ENCODE peak calls at places on chromosomes 5 and 9, in six cellular contexts. One of them, this sample, is unnamed.

GRCh38 chr5:150848271-150848670 is 1.9 kb downstream of the IRGM start:
- DNase-seq in HepG2: no peak
- DNase-seq in neuronal stem cell: no peak
- DNase-seq in fibroblast of lung: no peak
- DNase-seq in adipocyte: no peak
- DNase-seq in kidney: no peak
- DNase-seq in this sample: peak; percentile 34

GRCh38 chr9:24912767-24913166 is 367.1 kb upstream of the IZUMO3 start:
- DNase-seq in HepG2: no peak
- DNase-seq in neuronal stem cell: no peak
- DNase-seq in fibroblast of lung: no peak
- DNase-seq in adipocyte: no peak
- DNase-seq in kidney: no peak
- DNase-seq in this sample: no peak

GRCh38 chr5:156670615-156671014 is 179.5 kb upstream of the PPP1R2B start:
- DNase-seq in HepG2: no peak
- DNase-seq in neuronal stem cell: no peak
- DNase-seq in fibroblast of lung: no peak
- DNase-seq in adipocyte: no peak
- DNase-seq in kidney: no peak
- DNase-seq in this sample: no peak

GRCh38 chr5:33891731-33892418 is at the start of gene ADAMTS12:
- DNase-seq in HepG2: no peak
- DNase-seq in neuronal stem cell: peak; percentile 71
- DNase-seq in fibroblast of lung: peak; percentile 54
- DNase-seq in adipocyte: peak; percentile 84
- DNase-seq in kidney: peak; percentile 90
- DNase-seq in this sample: peak; percentile 74

GRCh38 chr5:149711338-149711737 is 18.8 kb upstream of the PPARGC1B start:
- DNase-seq in HepG2: no peak
- DNase-seq in neuronal stem cell: no peak
- DNase-seq in fibroblast of lung: no peak
- DNase-seq in adipocyte: no peak
- DNase-seq in kidney: no peak
- DNase-seq in this sample: no peak

GRCh38 chr9:113176748-113177147 is 25.9 kb downstream of the SLC31A2 start:
- DNase-seq in HepG2: no peak
- DNase-seq in neuronal stem cell: no peak
- DNase-seq in fibroblast of lung: no peak
- DNase-seq in adipocyte: no peak
- DNase-seq in kidney: no peak
- DNase-seq in this sample: no peak

GRCh38 chr9:38117646-38118045 is 48.6 kb upstream of the SHB start:
- DNase-seq in HepG2: no peak
- DNase-seq in neuronal stem cell: no peak
- DNase-seq in fibroblast of lung: no peak
- DNase-seq in adipocyte: no peak
- DNase-seq in kidney: no peak
- DNase-seq in this sample: no peak

GRCh38 chr9:107020040-107020530 is 157.1 kb downstream of the ZNF462 start:
- DNase-seq in HepG2: no peak
- DNase-seq in neuronal stem cell: peak; percentile 35
- DNase-seq in fibroblast of lung: peak; percentile 96
- DNase-seq in adipocyte: peak; percentile 91
- DNase-seq in kidney: no peak
- DNase-seq in this sample: peak; percentile 94

GRCh38 chr9:125484632-125485282 is 222.3 kb downstream of the MAPKAP1 start:
- DNase-seq in HepG2: no peak
- DNase-seq in neuronal stem cell: no peak
- DNase-seq in fibroblast of lung: peak; percentile 94
- DNase-seq in adipocyte: peak; percentile 44
- DNase-seq in kidney: no peak
- DNase-seq in this sample: peak; percentile 88

GRCh38 chr5:150637245-150638052 is 3.0 kb upstream of the SYNPO start:
- DNase-seq in HepG2: peak; percentile 75
- DNase-seq in neuronal stem cell: no peak
- DNase-seq in fibroblast of lung: peak; percentile 83
- DNase-seq in adipocyte: peak; percentile 89
- DNase-seq in kidney: peak; percentile 72
- DNase-seq in this sample: peak; percentile 92

GRCh38 chr9:127945338-127945737 is 7.7 kb upstream of the DPM2 start:
- DNase-seq in HepG2: no peak
- DNase-seq in neuronal stem cell: no peak
- DNase-seq in fibroblast of lung: no peak
- DNase-seq in adipocyte: no peak
- DNase-seq in kidney: peak; percentile 72
- DNase-seq in this sample: no peak
- H3K4me1 ChIP-seq in HepG2: peaks cover 65% of the 10 kb centered on the region
- H3K4me1 ChIP-seq in neuronal stem cell: peaks cover 6% of the 10 kb centered on the region
- H3K4me1 ChIP-seq in fibroblast of lung: no peaks in the 10 kb centered on the region
- H3K4me1 ChIP-seq in adipocyte: peaks cover 9% of the 10 kb centered on the region
- H3K4me1 ChIP-seq in kidney: peaks cover 5% of the 10 kb centered on the region
- H3K4me1 ChIP-seq in this sample: no peaks in the 10 kb centered on the region

GRCh38 chr5:134819404-134819963 is 26.3 kb upstream of the C5orf24 start:
- DNase-seq in HepG2: no peak
- DNase-seq in neuronal stem cell: no peak
- DNase-seq in fibroblast of lung: no peak
- DNase-seq in adipocyte: no peak
- DNase-seq in kidney: no peak
- DNase-seq in this sample: no peak

GRCh38 chr5:134818776-134819175 is 27.0 kb upstream of the C5orf24 start:
- DNase-seq in HepG2: no peak
- DNase-seq in neuronal stem cell: no peak
- DNase-seq in fibroblast of lung: no peak
- DNase-seq in adipocyte: no peak
- DNase-seq in kidney: no peak
- DNase-seq in this sample: no peak

GRCh38 chr5:134821841-134822240 is 23.9 kb upstream of the C5orf24 start:
- DNase-seq in HepG2: no peak
- DNase-seq in neuronal stem cell: no peak
- DNase-seq in fibroblast of lung: no peak
- DNase-seq in adipocyte: no peak
- DNase-seq in kidney: no peak
- DNase-seq in this sample: no peak

GRCh38 chr5:134825212-134825611 is 20.6 kb upstream of the C5orf24 start:
- DNase-seq in HepG2: no peak
- DNase-seq in neuronal stem cell: no peak
- DNase-seq in fibroblast of lung: no peak
- DNase-seq in adipocyte: no peak
- DNase-seq in kidney: no peak
- DNase-seq in this sample: no peak

DNA sequence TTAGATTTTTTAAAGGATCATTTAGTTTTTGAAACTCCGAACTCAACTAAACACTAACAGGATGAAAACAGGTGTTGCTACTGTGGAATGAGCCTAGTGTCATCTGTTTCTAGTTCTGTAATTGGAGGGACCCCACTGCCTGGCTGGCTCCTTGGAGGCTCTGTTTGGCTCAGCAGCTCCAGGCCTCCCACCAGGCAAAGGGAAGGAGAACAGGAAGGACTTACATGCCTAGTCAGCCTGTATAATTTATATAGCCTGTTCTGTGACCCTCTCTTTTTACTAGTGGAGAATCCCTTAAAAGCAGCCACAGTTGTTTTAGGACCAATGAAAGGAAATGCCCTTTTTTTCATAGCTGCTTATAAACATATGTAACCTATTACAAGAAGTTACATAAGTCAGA is 21.1 kb upstream of the C5orf24 start:
- DNase-seq in HepG2: no peak
- DNase-seq in neuronal stem cell: no peak
- DNase-seq in fibroblast of lung: no peak
- DNase-seq in adipocyte: no peak
- DNase-seq in kidney: no peak
- DNase-seq in this sample: no peak
- H3K9ac ChIP-seq in HepG2: no peak overlapping the region
- H3K9ac ChIP-seq in neuronal stem cell: no peak overlapping the region
- H3K9ac ChIP-seq in fibroblast of lung: no peak overlapping the region
- H3K9ac ChIP-seq in adipocyte: no peak overlapping the region
- H3K9ac ChIP-seq in kidney: no peak overlapping the region
- H3K9ac ChIP-seq in this sample: no peak overlapping the region

DNA sequence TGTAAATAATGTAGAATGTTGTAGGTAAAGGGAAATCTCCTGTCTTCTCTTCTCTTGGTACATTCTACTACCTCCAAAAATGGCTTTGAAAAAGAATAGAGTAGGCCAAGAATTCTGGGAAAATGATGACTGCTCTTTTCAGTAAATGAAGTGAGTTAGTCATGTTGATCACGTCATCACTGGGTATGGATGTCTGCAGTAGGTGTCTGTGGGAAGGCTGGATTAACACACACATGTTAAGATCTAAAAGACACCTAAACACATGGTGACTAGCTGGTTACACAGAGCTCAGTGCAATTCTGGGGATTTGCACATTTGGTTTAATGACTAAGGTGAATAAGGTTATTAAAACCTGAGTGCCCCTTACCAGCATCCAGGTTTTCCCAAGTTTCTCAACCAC is 161.5 kb downstream of the CEP120 start:
- DNase-seq in HepG2: no peak
- DNase-seq in neuronal stem cell: no peak
- DNase-seq in fibroblast of lung: peak; percentile 51
- DNase-seq in adipocyte: no peak
- DNase-seq in kidney: no peak
- DNase-seq in this sample: peak; percentile 66
- H3K36me3 ChIP-seq in HepG2: no peaks in the 10 kb centered on the region
- H3K36me3 ChIP-seq in neuronal stem cell: no peaks in the 10 kb centered on the region
- H3K36me3 ChIP-seq in fibroblast of lung: no peaks in the 10 kb centered on the region
- H3K36me3 ChIP-seq in adipocyte: no peaks in the 10 kb centered on the region
- H3K36me3 ChIP-seq in kidney: no peaks in the 10 kb centered on the region
- H3K36me3 ChIP-seq in this sample: no peaks in the 10 kb centered on the region

DNA sequence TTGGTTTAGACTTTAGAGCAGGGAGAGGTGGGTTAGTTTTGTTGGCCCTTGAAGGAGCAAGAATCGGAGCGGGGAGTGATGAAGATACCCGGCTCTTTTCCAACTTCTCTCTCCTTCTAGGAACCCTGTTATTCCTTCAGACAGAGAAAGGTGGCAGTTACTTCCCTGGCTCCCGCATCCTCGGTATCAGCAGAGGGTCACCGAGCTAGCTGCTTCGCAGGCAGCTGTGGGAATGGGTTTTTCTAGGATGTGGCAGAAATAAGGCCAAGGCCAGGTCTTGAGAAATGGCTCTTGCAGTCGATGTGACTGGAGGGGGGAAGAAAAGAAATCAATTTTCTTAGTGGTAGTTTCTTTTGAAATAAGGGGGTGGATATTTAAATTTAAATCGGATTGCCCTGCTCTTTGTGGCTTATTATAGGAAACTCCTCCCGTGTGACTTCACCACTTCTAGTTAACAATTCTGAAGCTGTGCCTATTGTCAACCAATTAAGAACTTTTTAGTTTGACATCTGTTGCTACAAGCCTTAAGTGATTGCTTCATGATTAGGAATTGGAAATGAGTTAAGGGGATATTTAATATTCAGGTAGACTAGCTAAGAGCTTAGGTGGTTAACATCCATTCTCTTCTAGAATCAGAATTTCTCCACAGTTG is 1.4 kb downstream of the SAP30L start:
- DNase-seq in HepG2: no peak
- DNase-seq in neuronal stem cell: no peak
- DNase-seq in fibroblast of lung: no peak
- DNase-seq in adipocyte: no peak
- DNase-seq in kidney: no peak
- DNase-seq in this sample: no peak
- H3K4me1 ChIP-seq in HepG2: peaks cover 38% of the 10 kb centered on the region
- H3K4me1 ChIP-seq in neuronal stem cell: peaks cover 5% of the 10 kb centered on the region
- H3K4me1 ChIP-seq in fibroblast of lung: peaks cover 2% of the 10 kb centered on the region
- H3K4me1 ChIP-seq in adipocyte: peaks cover 29% of the 10 kb centered on the region
- H3K4me1 ChIP-seq in kidney: peaks cover 8% of the 10 kb centered on the region
- H3K4me1 ChIP-seq in this sample: peaks cover 17% of the 10 kb centered on the region

GRCh38 chr5:50967388-50968039 is 301.1 kb downstream of the PARP8 start:
- DNase-seq in HepG2: no peak
- DNase-seq in neuronal stem cell: peak; percentile 35
- DNase-seq in fibroblast of lung: no peak
- DNase-seq in adipocyte: peak; percentile 7
- DNase-seq in kidney: no peak
- DNase-seq in this sample: peak; percentile 23

GRCh38 chr5:50969207-50970145 is 303.0 kb downstream of the PARP8 start:
- DNase-seq in HepG2: no peak
- DNase-seq in neuronal stem cell: peak; percentile 24
- DNase-seq in fibroblast of lung: no peak
- DNase-seq in adipocyte: no peak
- DNase-seq in kidney: peak; percentile 58
- DNase-seq in this sample: peak; percentile 23

GRCh38 chr5:50968296-50969206 is 302.1 kb downstream of the PARP8 start:
- DNase-seq in HepG2: no peak
- DNase-seq in neuronal stem cell: peak; percentile 88
- DNase-seq in fibroblast of lung: no peak
- DNase-seq in adipocyte: no peak
- DNase-seq in kidney: no peak
- DNase-seq in this sample: peak; percentile 9

GRCh38 chr5:50965621-50966362 is 299.4 kb downstream of the PARP8 start:
- DNase-seq in HepG2: no peak
- DNase-seq in neuronal stem cell: peak; percentile 31
- DNase-seq in fibroblast of lung: no peak
- DNase-seq in adipocyte: no peak
- DNase-seq in kidney: no peak
- DNase-seq in this sample: no peak

GRCh38 chr5:50966986-50967385 is 300.5 kb downstream of the PARP8 start:
- DNase-seq in HepG2: no peak
- DNase-seq in neuronal stem cell: peak; percentile 29
- DNase-seq in fibroblast of lung: no peak
- DNase-seq in adipocyte: no peak
- DNase-seq in kidney: no peak
- DNase-seq in this sample: no peak
- H3K9ac ChIP-seq in HepG2: no peak overlapping the region
- H3K9ac ChIP-seq in neuronal stem cell: no peak overlapping the region
- H3K9ac ChIP-seq in fibroblast of lung: no peak overlapping the region
- H3K9ac ChIP-seq in adipocyte: no peak overlapping the region
- H3K9ac ChIP-seq in kidney: no peak overlapping the region
- H3K9ac ChIP-seq in this sample: no peak overlapping the region

GRCh38 chr5:176627582-176627981 is 2.8 kb downstream of the SNCB start:
- DNase-seq in HepG2: no peak
- DNase-seq in neuronal stem cell: no peak
- DNase-seq in fibroblast of lung: no peak
- DNase-seq in adipocyte: no peak
- DNase-seq in kidney: peak; percentile 58
- DNase-seq in this sample: no peak
- H3K36me3 ChIP-seq in HepG2: no peaks in the 10 kb centered on the region
- H3K36me3 ChIP-seq in neuronal stem cell: no peaks in the 10 kb centered on the region
- H3K36me3 ChIP-seq in fibroblast of lung: no peaks in the 10 kb centered on the region
- H3K36me3 ChIP-seq in adipocyte: no peaks in the 10 kb centered on the region
- H3K36me3 ChIP-seq in kidney: no peaks in the 10 kb centered on the region
- H3K36me3 ChIP-seq in this sample: no peaks in the 10 kb centered on the region

GRCh38 chr9:27367922-27368316 is 71.0 kb upstream of the EQTN start:
- DNase-seq in HepG2: no peak
- DNase-seq in neuronal stem cell: no peak
- DNase-seq in fibroblast of lung: no peak
- DNase-seq in adipocyte: no peak
- DNase-seq in kidney: no peak
- DNase-seq in this sample: no peak

GRCh38 chr9:27369591-27369990 is 72.6 kb upstream of the EQTN start:
- DNase-seq in HepG2: no peak
- DNase-seq in neuronal stem cell: no peak
- DNase-seq in fibroblast of lung: no peak
- DNase-seq in adipocyte: no peak
- DNase-seq in kidney: no peak
- DNase-seq in this sample: no peak

GRCh38 chr9:27365977-27366376 is 69.0 kb upstream of the EQTN start:
- DNase-seq in HepG2: no peak
- DNase-seq in neuronal stem cell: no peak
- DNase-seq in fibroblast of lung: no peak
- DNase-seq in adipocyte: no peak
- DNase-seq in kidney: no peak
- DNase-seq in this sample: no peak

GRCh38 chr9:27367175-27367798 is 70.3 kb upstream of the EQTN start:
- DNase-seq in HepG2: no peak
- DNase-seq in neuronal stem cell: no peak
- DNase-seq in fibroblast of lung: no peak
- DNase-seq in adipocyte: no peak
- DNase-seq in kidney: no peak
- DNase-seq in this sample: no peak

GRCh38 chr9:27368317-27368985 is 71.5 kb upstream of the EQTN start:
- DNase-seq in HepG2: no peak
- DNase-seq in neuronal stem cell: peak; percentile 15
- DNase-seq in fibroblast of lung: peak; percentile 77
- DNase-seq in adipocyte: peak; percentile 50
- DNase-seq in kidney: no peak
- DNase-seq in this sample: peak; percentile 26
- H3K4me1 ChIP-seq in HepG2: no peaks in the 10 kb centered on the region
- H3K4me1 ChIP-seq in neuronal stem cell: peaks cover 24% of the 10 kb centered on the region
- H3K4me1 ChIP-seq in fibroblast of lung: no peaks in the 10 kb centered on the region
- H3K4me1 ChIP-seq in adipocyte: peaks cover 22% of the 10 kb centered on the region
- H3K4me1 ChIP-seq in kidney: peaks cover 67% of the 10 kb centered on the region
- H3K4me1 ChIP-seq in this sample: no peaks in the 10 kb centered on the region